ENCODE peak calls at places on chromosomes 5 and 9, in ten cellular contexts. K, W, X, Z, N, O, A, L, T and E are unnamed samples.

GRCh38 chr9:110443146-110443877 is 105.6 kb upstream of the TXNDC8 start:
- DNase-seq in K (no peak), W (peak), X (peak), Z (peak), N (peak), O (no peak), A (no peak), L (no peak), T (no peak), E (no peak)

GRCh38 chr5:113294341-113295110 is 140.3 kb downstream of the TSSK1B start:
- DNase-seq in K (peak), W (peak), X (peak), Z (peak), N (peak), O (peak), A (peak), L (peak), T (peak), E (peak)

GRCh38 chr5:77347435-77348098 is 137.1 kb downstream of the PDE8B start:
- DNase-seq in K (no peak), W (no peak), X (no peak), Z (no peak), N (no peak), O (no peak), A (no peak), L (no peak), T (no peak), E (no peak)

GRCh38 chr9:129544766-129545165 is 76.1 kb downstream of the C9orf50 start:
- DNase-seq in K (no peak), W (peak), X (peak), Z (peak), N (no peak), O (no peak), A (no peak), L (no peak), T (no peak), E (no peak)

GRCh38 chr9:16272766-16273165 is 597.7 kb downstream of the BNC2 start:
- DNase-seq in K (no peak), W (no peak), X (no peak), Z (no peak), N (no peak), O (no peak), A (no peak), L (no peak), T (no peak), E (no peak)

GRCh38 chr5:120240716-120241115 is 223.4 kb upstream of the PRR16 start:
- DNase-seq in K (no peak), W (peak), X (no peak), Z (peak), N (peak), O (no peak), A (no peak), L (no peak), T (no peak), E (no peak)

GRCh38 chr5:82601862-82602261 is 323.7 kb upstream of the RPS23 start:
- DNase-seq in K (no peak), W (no peak), X (no peak), Z (no peak), N (no peak), O (no peak), A (no peak), L (no peak), T (no peak), E (no peak)

GRCh38 chr5:57675236-57675635 is 192.6 kb upstream of the ACTBL2 start:
- DNase-seq in K (no peak), W (peak), X (no peak), Z (no peak), N (no peak), O (no peak), A (no peak), L (no peak), T (no peak), E (no peak)

GRCh38 chr9:77807295-77807694 is 159.2 kb upstream of the GNA14 start:
- DNase-seq in K (peak), W (peak), X (peak), Z (peak), N (peak), O (no peak), A (no peak), L (no peak), T (no peak), E (no peak)

GRCh38 chr9:23663536-23663935 is 162.5 kb downstream of the ELAVL2 start:
- DNase-seq in K (no peak), W (peak), X (peak), Z (no peak), N (no peak), O (no peak), A (no peak), L (no peak), T (no peak), E (no peak)

GRCh38 chr5:1294839-1295649 is at the start of gene TERT:
- DNase-seq in K (no peak), W (no peak), X (peak), Z (no peak), N (no peak), O (peak), A (peak), L (peak), T (peak), E (peak)

GRCh38 chr5:13664377-13664776 is 280.1 kb downstream of the DNAH5 start:
- DNase-seq in K (no peak), W (peak), X (peak), Z (peak), N (peak), O (no peak), A (no peak), L (no peak), T (no peak), E (no peak)

GRCh38 chr5:93894471-93895354 is 153.3 kb upstream of the POU5F2 start:
- DNase-seq in K (no peak), W (no peak), X (no peak), Z (no peak), N (no peak), O (no peak), A (no peak), L (no peak), T (no peak), E (no peak)

GRCh38 chr9:128412120-128412790 is 8.4 kb upstream of the CERCAM start:
- DNase-seq in K (no peak), W (peak), X (peak), Z (peak), N (no peak), O (peak), A (peak), L (no peak), T (peak), E (peak)

GRCh38 chr5:14900661-14901461 is 29.3 kb upstream of the ANKH start:
- DNase-seq in K (no peak), W (peak), X (no peak), Z (peak), N (no peak), O (no peak), A (no peak), L (no peak), T (no peak), E (no peak)

GRCh38 chr9:138066049-138066448 is 188.5 kb downstream of the CACNA1B start:
- DNase-seq in K (no peak), W (no peak), X (no peak), Z (no peak), N (no peak), O (no peak), A (no peak), L (no peak), T (peak), E (no peak)

GRCh38 chr9:127316586-127317383 is 52.2 kb downstream of the GARNL3 start:
- DNase-seq in K (no peak), W (peak), X (peak), Z (peak), N (no peak), O (no peak), A (no peak), L (no peak), T (no peak), E (no peak)

GRCh38 chr9:82584349-82584846 is 478.5 kb downstream of the RASEF start:
- DNase-seq in K (no peak), W (peak), X (peak), Z (no peak), N (no peak), O (no peak), A (no peak), L (no peak), T (peak), E (no peak)

GRCh38 chr5:119207105-119207504 is 136.2 kb downstream of the DMXL1 start:
- DNase-seq in K (no peak), W (no peak), X (no peak), Z (no peak), N (no peak), O (no peak), A (no peak), L (no peak), T (no peak), E (no peak)

GRCh38 chr5:57383093-57383861 is 99.3 kb downstream of the ACTBL2 start:
- DNase-seq in K (no peak), W (peak), X (peak), Z (peak), N (peak), O (no peak), A (no peak), L (no peak), T (peak), E (no peak)

GRCh38 chr9:121499427-121500164 is at the start of gene GGTA1:
- DNase-seq in K (no peak), W (peak), X (no peak), Z (peak), N (peak), O (no peak), A (peak), L (no peak), T (peak), E (no peak)

GRCh38 chr9:133023117-133023890 is 7.5 kb upstream of the GTF3C5 start:
- DNase-seq in K (no peak), W (no peak), X (no peak), Z (no peak), N (no peak), O (peak), A (peak), L (peak), T (peak), E (peak)

GRCh38 chr5:148314187-148314586 is 2.0 kb downstream of the SPINK7 start:
- DNase-seq in K (no peak), W (no peak), X (no peak), Z (no peak), N (no peak), O (no peak), A (no peak), L (no peak), T (no peak), E (no peak)

GRCh38 chr9:126532019-126532462 is 81.7 kb upstream of the LMX1B start:
- DNase-seq in K (no peak), W (no peak), X (no peak), Z (peak), N (no peak), O (no peak), A (no peak), L (no peak), T (no peak), E (no peak)

GRCh38 chr9:1869843-1870242 is 145.3 kb upstream of the SMARCA2 start:
- DNase-seq in K (no peak), W (no peak), X (peak), Z (peak), N (no peak), O (peak), A (peak), L (no peak), T (peak), E (no peak)

GRCh38 chr5:74357827-74358226 is 282.7 kb downstream of the ENC1 start:
- DNase-seq in K (no peak), W (no peak), X (no peak), Z (no peak), N (no peak), O (no peak), A (no peak), L (no peak), T (no peak), E (no peak)

GRCh38 chr9:128249914-128250838 is 25.6 kb downstream of the GOLGA2 start:
- DNase-seq in K (no peak), W (peak), X (no peak), Z (peak), N (peak), O (peak), A (peak), L (peak), T (peak), E (peak)

GRCh38 chr9:84679571-84679970 is 10.0 kb downstream of the NTRK2 start:
- DNase-seq in K (no peak), W (no peak), X (no peak), Z (no peak), N (no peak), O (no peak), A (no peak), L (no peak), T (no peak), E (no peak)

GRCh38 chr9:82586918-82587356 is 476.0 kb downstream of the RASEF start:
- DNase-seq in K (no peak), W (no peak), X (no peak), Z (no peak), N (no peak), O (no peak), A (no peak), L (no peak), T (no peak), E (no peak)

GRCh38 chr5:135645336-135645735 is 66.5 kb upstream of the CXCL14 start:
- DNase-seq in K (no peak), W (no peak), X (no peak), Z (no peak), N (no peak), O (no peak), A (no peak), L (no peak), T (no peak), E (no peak)

GRCh38 chr9:130465383-130466096 is 20.8 kb downstream of the ASS1 start:
- DNase-seq in K (no peak), W (no peak), X (no peak), Z (no peak), N (no peak), O (no peak), A (no peak), L (no peak), T (no peak), E (no peak)

GRCh38 chr9:1673300-1673699 is 341.8 kb upstream of the SMARCA2 start:
- DNase-seq in K (no peak), W (no peak), X (no peak), Z (no peak), N (no peak), O (no peak), A (no peak), L (no peak), T (no peak), E (no peak)

GRCh38 chr5:149015126-149015525 is 47.7 kb downstream of the SH3TC2 start:
- DNase-seq in K (no peak), W (no peak), X (peak), Z (no peak), N (peak), O (no peak), A (no peak), L (no peak), T (no peak), E (no peak)

GRCh38 chr9:133238272-133238850 is 29.3 kb upstream of the OBP2B start:
- DNase-seq in K (no peak), W (peak), X (no peak), Z (peak), N (no peak), O (peak), A (peak), L (no peak), T (peak), E (no peak)

GRCh38 chr5:29811914-29812679 is 1381.4 kb upstream of the CDH6 start:
- DNase-seq in K (no peak), W (no peak), X (peak), Z (no peak), N (peak), O (no peak), A (no peak), L (no peak), T (peak), E (no peak)

GRCh38 chr5:5583023-5583765 is 160.7 kb downstream of the ICE1 start:
- DNase-seq in K (no peak), W (no peak), X (no peak), Z (no peak), N (no peak), O (no peak), A (no peak), L (no peak), T (no peak), E (no peak)

GRCh38 chr5:127754727-127755126 is 51.5 kb downstream of the CCDC192 start:
- DNase-seq in K (no peak), W (no peak), X (no peak), Z (no peak), N (no peak), O (no peak), A (no peak), L (no peak), T (no peak), E (no peak)

GRCh38 chr5:149358294-149358651 is 427 bp downstream of the PCYOX1L start:
- DNase-seq in K (no peak), W (no peak), X (no peak), Z (no peak), N (no peak), O (no peak), A (no peak), L (no peak), T (no peak), E (peak)

GRCh38 chr9:121871431-121872025 is 220.1 kb downstream of the DAB2IP start:
- DNase-seq in K (no peak), W (peak), X (peak), Z (peak), N (peak), O (no peak), A (no peak), L (no peak), T (peak), E (no peak)